ENCODE peak calls at places on chromosome 4, in six cellular contexts. I is ovary, F is tibial nerve, J is IMR-90, K is neural progenitor cell, H is spleen. Y is an unnamed sample. For H3K27me3, the result is how much of the 10 kb centered on the place peaks cover.

GRCh38 chr4:116055857-116056827 is 942.7 kb upstream of the NDST4 start:
- DNase-seq in I (no peak), J (no peak), K (peak), H (no peak), F (no peak), Y (no peak)

GRCh38 chr4:2689825-2690700 is 66.1 kb downstream of the TNIP2 start:
- DNase-seq in K (no peak), F (no peak), H (peak), J (no peak), I (no peak), Y (no peak)

GRCh38 chr4:60482921-60483351 is 717.2 kb upstream of the ADGRL3 start:
- DNase-seq in H (no peak), F (no peak), I (no peak), J (no peak), K (peak), Y (no peak)

GRCh38 chr4:175542787-175543186 is 269.3 kb downstream of the GPM6A start:
- DNase-seq in H (no peak), I (no peak), F (no peak), J (no peak), K (no peak), Y (no peak)

GRCh38 chr4:4854649-4855292 is 4.7 kb upstream of the MSX1 start:
- DNase-seq in J (no peak), H (peak), I (no peak), K (peak), F (no peak), Y (no peak)

GRCh38 chr4:170522427-170522970 is 432.7 kb upstream of the AADAT start:
- DNase-seq in H (no peak), I (no peak), J (no peak), K (no peak), F (no peak), Y (no peak)

GRCh38 chr4:93897559-93897958 is 69.0 kb downstream of the ATOH1 start:
- DNase-seq in I (no peak), H (no peak), F (no peak), J (no peak), K (no peak), Y (no peak)

GRCh38 chr4:153318696-153319320 is 25.7 kb upstream of the MND1 start:
- DNase-seq in J (peak), K (peak), H (no peak), F (peak), I (peak), Y (peak)

GRCh38 chr4:70269674-70270073 is 27.3 kb downstream of the CSN3 start:
- DNase-seq in I (no peak), F (no peak), J (no peak), K (peak), H (no peak), Y (no peak)

GRCh38 chr4:137630252-137630651 is 98.0 kb upstream of the PCDH18 start:
- DNase-seq in H (no peak), K (no peak), I (no peak), F (no peak), J (no peak), Y (no peak)

DNA sequence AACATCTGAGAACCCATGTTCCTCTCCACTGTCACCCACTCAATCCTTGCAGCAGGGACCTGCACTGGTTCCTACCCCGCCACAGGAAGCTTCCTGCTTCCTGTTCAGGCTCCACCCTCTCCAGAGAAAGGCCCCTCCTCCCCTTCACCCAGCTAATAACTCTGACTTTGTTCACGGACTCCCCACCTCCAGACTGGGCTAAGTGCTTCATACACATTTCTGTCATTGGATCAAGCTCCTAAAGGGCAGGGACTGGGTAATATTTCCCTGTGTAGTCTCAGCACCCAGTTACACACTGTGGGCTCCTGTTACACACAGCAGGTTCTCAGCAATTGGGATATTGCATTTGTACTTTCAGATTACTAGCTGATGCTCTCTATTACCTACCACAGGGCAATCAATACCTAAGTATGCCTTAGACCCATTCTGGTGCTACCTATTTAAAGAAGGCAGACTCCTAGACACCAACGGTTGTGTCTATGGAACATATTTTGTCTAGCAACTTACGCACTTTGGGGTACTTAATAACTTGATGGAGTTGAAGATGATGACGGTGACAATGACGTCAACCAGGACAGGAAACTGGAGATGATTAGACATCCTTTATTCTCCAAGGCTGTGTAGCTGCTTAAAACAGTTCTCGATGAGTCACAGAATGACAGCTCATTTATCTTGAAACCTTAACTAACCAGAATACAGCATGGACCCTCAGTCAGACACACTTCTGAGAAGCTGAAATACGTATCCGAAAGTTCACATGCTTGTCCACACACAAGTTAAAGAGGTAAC is 58.1 kb downstream of the MAML3 start:
- DNase-seq in I (no peak), F (no peak), K (no peak), H (no peak), J (peak), Y (no peak)
- H3K4me3 ChIP-seq in I (no peak), F (no peak), K (no peak), H (no peak), J (no peak), Y (no peak)

GRCh38 chr4:130603043-130603442 is 1507.1 kb downstream of the C4orf33 start:
- DNase-seq in I (no peak), J (no peak), F (no peak), H (no peak), K (no peak), Y (no peak)

DNA sequence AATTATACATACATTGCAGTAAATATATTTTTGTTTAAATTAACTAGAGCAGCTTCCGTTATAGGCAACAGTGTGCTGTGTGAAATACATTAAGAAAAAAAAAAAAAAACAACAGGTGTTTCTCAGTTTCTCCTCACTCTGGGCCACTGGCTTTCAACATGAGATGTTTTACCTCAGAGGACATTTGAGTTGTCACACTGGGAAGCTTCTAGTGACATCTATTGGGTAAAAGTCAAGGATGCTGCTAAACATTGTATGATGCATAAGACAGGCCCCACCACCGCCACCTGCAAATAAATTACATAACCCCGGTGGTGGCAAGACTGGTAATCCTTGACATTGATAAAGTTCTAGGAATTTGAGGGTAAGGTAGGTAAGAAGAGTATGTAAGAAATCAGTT is 1512.2 kb downstream of the C4orf33 start:
- DNase-seq in F (no peak), J (no peak), H (no peak), K (no peak), I (no peak), Y (no peak)
- TF ChIP-seq CTCF in F (no peak), J (no peak), H (no peak), K (no peak), I (no peak), Y (no peak)

DNA sequence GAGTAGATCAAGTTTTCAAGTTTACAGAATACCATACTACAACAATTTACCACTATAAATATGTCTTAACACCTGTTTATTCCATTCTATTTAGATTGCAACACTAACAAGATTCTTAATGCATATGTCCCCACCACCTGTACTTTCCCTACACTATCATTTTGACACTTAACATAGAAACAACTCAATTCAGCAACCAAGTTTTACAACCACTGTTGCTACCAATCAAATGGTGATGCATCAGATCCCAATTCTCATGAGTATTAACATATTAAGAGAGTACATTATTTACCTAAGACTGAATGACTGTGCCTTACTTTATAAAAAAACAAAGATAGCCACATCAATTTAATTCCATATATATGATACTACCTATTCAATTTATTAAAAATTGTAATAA is 49.4 kb downstream of the EIF4E start:
- DNase-seq in J (no peak), K (no peak), F (no peak), H (no peak), I (no peak), Y (no peak)
- H3K27me3 ChIP-seq in J (under half), K (under half), F (under half), H (under half), I (under half), Y (under half)

GRCh38 chr4:110164251-110164650 is 34.2 kb downstream of the ELOVL6 start:
- DNase-seq in H (no peak), K (no peak), F (no peak), J (peak), I (no peak), Y (no peak)
- H3K4me3 ChIP-seq in H (no peak), K (no peak), F (no peak), J (no peak), I (no peak), Y (no peak)

GRCh38 chr4:182231503-182231902 is 11.7 kb upstream of the TENM3 start:
- DNase-seq in H (no peak), J (no peak), I (no peak), K (no peak), F (no peak), Y (no peak)
- TF ChIP-seq CTCF in H (no peak), J (no peak), I (no peak), K (no peak), F (no peak), Y (no peak)

DNA sequence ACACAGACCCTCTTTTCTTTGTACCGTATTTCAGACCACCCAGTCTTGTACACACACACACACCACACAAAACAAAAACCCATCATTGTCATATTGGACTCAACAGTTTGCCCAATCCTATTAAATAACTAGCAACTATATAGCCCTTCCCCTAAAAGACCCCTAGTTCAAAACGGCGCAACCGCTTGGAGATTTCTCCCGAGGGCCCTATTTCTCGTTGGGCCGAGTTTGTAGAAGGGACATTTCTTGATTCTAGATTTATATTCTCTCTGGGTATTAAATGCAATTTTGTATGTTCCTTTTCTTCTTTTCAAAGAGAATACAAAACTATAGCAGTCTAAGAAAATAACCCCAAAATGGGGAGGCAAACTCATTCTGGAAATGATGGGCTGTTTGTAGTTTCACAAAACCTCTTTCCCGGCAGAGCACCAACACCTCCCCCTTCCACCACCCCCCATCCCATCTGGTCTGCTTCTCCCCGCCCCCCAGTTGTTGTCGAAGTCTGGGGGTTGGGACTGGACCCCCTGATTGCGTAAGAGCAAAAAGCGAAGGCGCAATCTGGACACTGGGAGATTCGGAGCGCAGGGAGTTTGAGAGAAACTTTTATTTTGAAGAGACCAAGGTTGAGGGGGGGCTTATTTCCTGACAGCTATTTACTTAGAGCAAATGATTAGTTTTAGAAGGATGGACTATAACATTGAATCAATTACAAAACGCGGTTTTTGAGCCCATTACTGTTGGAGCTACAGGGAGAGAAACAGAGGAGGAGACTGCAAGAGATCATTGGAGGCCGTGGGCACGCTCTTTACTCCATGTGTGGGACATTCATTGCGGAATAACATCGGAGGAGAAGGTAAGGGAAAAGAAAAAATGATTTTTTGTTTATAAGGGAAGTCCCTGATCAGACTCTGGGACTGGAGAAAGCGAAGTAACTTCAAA is at the start of gene PDGFRA:
- DNase-seq in J (peak), F (peak), I (peak), K (peak), H (no peak), Y (peak)
- H3K27me3 ChIP-seq in J (under half), F (half or more), I (under half), K (half or more), H (under half), Y (under half)

DNA sequence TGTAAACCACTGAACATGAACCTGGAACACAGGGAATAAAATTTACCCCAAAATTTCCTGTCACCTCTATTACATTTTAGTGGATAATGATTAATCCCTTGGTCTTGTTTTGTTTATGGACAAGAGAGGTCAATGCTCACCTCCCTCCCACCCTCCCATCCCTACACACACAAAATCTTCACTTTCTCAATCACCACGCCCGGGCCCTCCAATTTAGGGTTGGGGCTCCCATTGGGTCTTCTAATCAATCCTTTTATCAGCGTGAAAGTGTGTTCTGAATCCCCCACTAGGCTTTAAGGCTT is 23.1 kb downstream of the ABCG2 start:
- DNase-seq in F (no peak), J (no peak), H (no peak), I (no peak), K (no peak), Y (no peak)
- H3K4me3 ChIP-seq in F (no peak), J (no peak), H (no peak), I (no peak), K (no peak), Y (no peak)

DNA sequence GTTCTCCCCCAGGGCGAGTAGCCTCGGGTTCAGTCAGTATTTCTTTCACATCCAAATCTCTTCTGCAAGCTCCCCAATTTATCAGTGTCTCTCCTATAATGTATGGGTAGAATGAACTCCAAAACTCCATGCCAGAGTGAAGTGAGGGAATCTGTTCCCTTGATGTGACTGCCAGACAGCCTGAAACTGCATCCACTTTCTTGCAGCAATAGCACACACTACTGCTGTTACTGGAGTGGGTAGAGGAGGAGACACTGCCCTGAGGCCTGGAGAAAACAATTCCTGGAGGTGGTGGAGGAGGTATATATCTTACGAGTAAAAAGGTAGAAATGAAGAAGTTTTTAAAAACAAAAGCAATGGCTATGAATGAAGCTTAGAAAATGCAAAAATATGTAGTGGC is 11.0 kb downstream of the LNX1 start:
- DNase-seq in K (no peak), J (no peak), F (no peak), I (no peak), H (no peak), Y (no peak)
- TF ChIP-seq CTCF in K (no peak), J (no peak), F (no peak), I (no peak), H (no peak), Y (no peak)

GRCh38 chr4:74625981-74626380 is 168.3 kb downstream of the BTC start:
- DNase-seq in I (no peak), F (no peak), J (no peak), H (no peak), K (no peak), Y (no peak)
- H3K27me3 ChIP-seq in I (under half), F (under half), J (under half), H (under half), K (under half), Y (under half)

Y was measured in BJ.